ENCODE peak calls at places on chromosome 6, in nine cellular contexts. D, V, B, U, P, A, M, R and J are unnamed samples.
A peak's percentile ranks its signal among the peaks of the same experiment; 100 is the strongest.

GRCh38 chr6:20582586-20583446 is 48.6 kb downstream of the CDKAL1 start:
- DNase-seq in P (no peak), R (no peak), V (no peak), B (no peak), A (no peak), U (no peak), D (no peak), M (no peak), J (no peak)

GRCh38 chr6:3287308-3287707 is 28.6 kb downstream of the PSMG4 start:
- DNase-seq in B (peak; percentile 67), V (no peak), A (no peak), M (no peak), D (no peak), R (no peak), U (peak; percentile 18), P (peak; percentile 32), J (no peak)

GRCh38 chr6:24949020-24949569 is 13.3 kb upstream of the RIPOR2 start:
- DNase-seq in A (no peak), B (no peak), D (no peak), V (no peak), U (no peak), P (no peak), M (no peak), R (peak; percentile 16), J (no peak)

GRCh38 chr6:7267521-7268091 is 45.4 kb downstream of the SSR1 start:
- DNase-seq in U (no peak), A (peak; percentile 88), V (no peak), B (peak; percentile 75), P (peak; percentile 72), M (no peak), R (peak; percentile 23), D (no peak), J (no peak)

GRCh38 chr6:3282461-3283236 is 23.9 kb downstream of the PSMG4 start:
- DNase-seq in R (no peak), B (peak; percentile 53), P (peak; percentile 15), A (no peak), M (no peak), D (no peak), U (peak; percentile 36), V (no peak), J (peak; percentile 56)

GRCh38 chr6:123716506-123716905 is 79.8 kb upstream of the TRDN start:
- DNase-seq in A (no peak), V (no peak), P (no peak), B (no peak), M (no peak), R (no peak), D (no peak), U (no peak), J (no peak)

GRCh38 chr6:73006161-73006560 is 219.1 kb downstream of the KHDC1L start:
- DNase-seq in P (no peak), D (no peak), M (no peak), R (no peak), A (no peak), B (no peak), V (no peak), U (no peak), J (no peak)

GRCh38 chr6:6723792-6724318 is 135.3 kb downstream of the LY86 start:
- DNase-seq in V (no peak), A (no peak), U (no peak), M (no peak), P (no peak), B (no peak), R (peak; percentile 83), D (no peak), J (no peak)

GRCh38 chr6:3370361-3371221 is 86.3 kb downstream of the SLC22A23 start:
- DNase-seq in P (no peak), U (peak; percentile 51), B (no peak), V (no peak), M (peak; percentile 54), D (no peak), A (no peak), R (peak; percentile 77), J (no peak)

GRCh38 chr6:132530293-132530974 is 7.6 kb upstream of the TAAR9 start:
- DNase-seq in V (peak; percentile 26), P (peak; percentile 39), A (peak; percentile 79), R (peak; percentile 79), B (no peak), D (no peak), U (peak; percentile 79), M (peak; percentile 75), J (no peak)

GRCh38 chr6:41713161-41713649 is 22.2 kb downstream of the TFEB start:
- DNase-seq in R (no peak), M (no peak), B (no peak), V (peak; percentile 81), A (no peak), U (no peak), P (peak; percentile 79), D (peak; percentile 91), J (no peak)

GRCh38 chr6:43753570-43754183 is 16.3 kb upstream of the VEGFA start:
- DNase-seq in B (no peak), R (no peak), M (no peak), A (no peak), V (no peak), U (no peak), P (no peak), D (no peak), J (peak; percentile 28)

GRCh38 chr6:129671442-129672344 is 38.3 kb downstream of the ARHGAP18 start:
- DNase-seq in M (peak; percentile 65), P (peak; percentile 59), D (no peak), A (peak; percentile 45), V (no peak), U (no peak), R (peak; percentile 66), B (peak; percentile 85), J (peak; percentile 69)
- H3K4me3 ChIP-seq in M (no peak overlapping the region), P (no peak overlapping the region), D (no peak overlapping the region), A (no peak overlapping the region), V (no peak overlapping the region), U (no peak overlapping the region), R (no peak overlapping the region), B (peak overlapping the region; percentile 46), J (no peak overlapping the region)

GRCh38 chr6:15296249-15296648 is 50.4 kb downstream of the JARID2 start:
- DNase-seq in A (no peak), M (no peak), U (no peak), D (no peak), V (no peak), P (no peak), R (no peak), B (no peak), J (no peak)
- H3K4me1 ChIP-seq in A (peaks cover 21% of the 10 kb centered on the region), M (peaks cover 15% of the 10 kb centered on the region), U (no peaks in the 10 kb centered on the region), D (peaks cover 69% of the 10 kb centered on the region), V (peaks cover 49% of the 10 kb centered on the region), P (peaks cover 43% of the 10 kb centered on the region), R (peaks cover 15% of the 10 kb centered on the region), B (peaks cover 87% of the 10 kb centered on the region), J (peaks cover 7% of the 10 kb centered on the region)

GRCh38 chr6:160093946-160094345 is 27.7 kb upstream of the SLC22A1 start:
- DNase-seq in B (no peak), A (no peak), U (no peak), V (no peak), M (no peak), D (no peak), R (no peak), P (no peak), J (no peak)
- H3K36me3 ChIP-seq in B (peaks cover 93% of the 10 kb centered on the region), A (peaks cover 55% of the 10 kb centered on the region), U (peaks cover 88% of the 10 kb centered on the region), V (peaks cover 97% of the 10 kb centered on the region), M (peaks cover 11% of the 10 kb centered on the region), D (no peaks in the 10 kb centered on the region), R (peaks cover 25% of the 10 kb centered on the region), P (peaks cover 18% of the 10 kb centered on the region), J (peaks cover 60% of the 10 kb centered on the region)

GRCh38 chr6:83867043-83867442 is 7.6 kb downstream of the CYB5R4 start:
- DNase-seq in P (no peak), D (no peak), B (no peak), V (no peak), R (no peak), U (no peak), A (no peak), M (no peak), J (no peak)

GRCh38 chr6:83870649-83871048 is 11.2 kb downstream of the CYB5R4 start:
- DNase-seq in P (no peak), R (no peak), B (no peak), V (no peak), D (no peak), M (no peak), A (no peak), U (no peak), J (no peak)

GRCh38 chr6:83862776-83863471 is 3.4 kb downstream of the CYB5R4 start:
- DNase-seq in V (no peak), P (no peak), D (no peak), U (no peak), M (no peak), B (no peak), R (no peak), A (no peak), J (no peak)

GRCh38 chr6:83868639-83869038 is 9.2 kb downstream of the CYB5R4 start:
- DNase-seq in D (no peak), P (no peak), R (no peak), B (no peak), M (no peak), U (no peak), V (no peak), A (peak; percentile 58), J (no peak)

DNA sequence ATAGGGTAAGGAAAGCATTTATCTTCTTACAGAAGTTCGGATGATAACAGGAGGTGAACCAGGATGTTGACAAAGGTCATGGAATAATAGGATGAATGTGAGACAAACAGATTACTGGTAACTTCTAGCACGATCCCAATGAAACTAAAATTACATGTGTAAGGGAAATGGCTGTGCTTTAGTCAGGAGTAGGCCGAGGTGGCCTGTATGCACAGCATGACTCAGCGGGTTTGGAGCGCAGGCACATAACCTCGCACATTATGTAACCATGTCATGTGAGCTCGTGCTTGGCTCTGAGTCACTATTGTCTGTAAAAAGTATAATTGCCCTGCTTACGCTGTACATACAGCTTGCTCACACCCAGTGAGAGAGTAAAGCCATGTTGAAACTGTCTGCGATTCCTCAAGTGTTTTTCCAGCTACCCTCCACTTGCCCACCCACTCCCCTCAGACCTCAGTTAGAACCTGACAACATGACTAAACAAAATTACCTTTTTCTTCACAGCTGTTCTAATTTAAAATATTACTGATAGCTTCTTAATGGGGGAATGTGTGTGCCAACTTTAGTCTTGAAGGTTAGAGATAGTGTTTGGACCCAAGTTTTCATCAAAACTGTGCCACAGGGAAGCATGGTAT is 8.2 kb downstream of the CYB5R4 start:
- DNase-seq in V (peak; percentile 54), A (peak; percentile 97), P (no peak), B (peak; percentile 85), U (peak; percentile 47), R (no peak), M (peak; percentile 73), D (peak; percentile 88), J (peak; percentile 25)
- H3K4me3 ChIP-seq in V (no peak overlapping the region), A (no peak overlapping the region), P (no peak overlapping the region), B (no peak overlapping the region), U (peak overlapping the region; percentile 51), R (no peak overlapping the region), M (no peak overlapping the region), D (no peak overlapping the region), J (no peak overlapping the region)

GRCh38 chr6:81897793-81898192 is 145.3 kb upstream of the TENT5A start:
- DNase-seq in M (no peak), U (no peak), V (no peak), R (peak; percentile 50), D (no peak), P (no peak), B (no peak), A (no peak), J (no peak)
- H3K4me1 ChIP-seq in M (no peaks in the 10 kb centered on the region), U (peaks cover 22% of the 10 kb centered on the region), V (peaks cover 20% of the 10 kb centered on the region), R (peaks cover 3% of the 10 kb centered on the region), D (peaks cover 5% of the 10 kb centered on the region), P (no peaks in the 10 kb centered on the region), B (no peaks in the 10 kb centered on the region), A (peaks cover 30% of the 10 kb centered on the region), J (peaks cover 21% of the 10 kb centered on the region)

DNA sequence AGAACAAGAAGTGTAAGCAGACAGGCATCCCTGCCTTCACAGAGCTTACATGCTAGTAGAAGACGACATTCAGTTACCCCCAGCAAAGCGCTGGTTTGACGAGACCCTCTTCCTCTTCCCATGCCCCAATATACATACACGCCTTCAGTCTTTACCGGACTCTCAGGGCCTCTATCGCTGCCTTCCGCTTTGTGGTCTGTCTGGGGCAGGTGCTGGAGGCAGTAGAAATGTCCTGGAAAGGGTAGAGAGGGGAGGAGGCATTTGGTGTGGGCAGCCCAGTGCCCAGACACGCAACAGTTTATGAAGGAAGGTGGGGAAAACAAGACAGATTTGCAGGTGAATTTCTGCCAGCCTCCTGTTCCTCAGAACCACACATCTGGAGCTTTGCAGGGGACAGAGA is 6.0 kb downstream of the SMPD2 start:
- DNase-seq in B (no peak), M (no peak), A (no peak), P (no peak), V (no peak), D (no peak), U (no peak), R (no peak), J (no peak)
- H3K36me3 ChIP-seq in B (peaks cover 41% of the 10 kb centered on the region), M (peaks cover 12% of the 10 kb centered on the region), A (no peaks in the 10 kb centered on the region), P (no peaks in the 10 kb centered on the region), V (peaks cover 46% of the 10 kb centered on the region), D (no peaks in the 10 kb centered on the region), U (peaks cover 33% of the 10 kb centered on the region), R (peaks cover 11% of the 10 kb centered on the region), J (peaks cover 44% of the 10 kb centered on the region)